ENCODE peak calls at places on chromosomes 7 and 10, in six cellular contexts. I, X, V, D, K and F are unnamed samples.

GRCh38 chr10:79266543-79267312 is 80.5 kb upstream of the PPIF start:
- DNase-seq in K (peak), V (no peak), D (no peak), I (peak), X (no peak), F (no peak)

GRCh38 chr7:7662527-7662926 is 22.0 kb downstream of the UMAD1 start:
- DNase-seq in I (no peak), V (no peak), X (peak), K (no peak), D (no peak), F (no peak)

GRCh38 chr7:64887756-64888508 is 15.1 kb upstream of the ZNF273 start:
- DNase-seq in X (peak), V (no peak), K (no peak), I (no peak), D (peak), F (peak)

GRCh38 chr10:16652154-16652553 is 130.5 kb upstream of the C1QL3 start:
- DNase-seq in X (no peak), D (no peak), V (no peak), I (peak), K (peak), F (no peak)

GRCh38 chr10:112701528-112702295 is 248.3 kb upstream of the TCF7L2 start:
- DNase-seq in X (no peak), D (no peak), K (no peak), I (no peak), V (no peak), F (no peak)

GRCh38 chr10:31929986-31930675 is 1.5 kb upstream of the ARHGAP12 start:
- DNase-seq in V (peak), I (peak), X (peak), K (no peak), D (no peak), F (no peak)

GRCh38 chr7:37546677-37547076 is 98.0 kb upstream of the ELMO1 start:
- DNase-seq in X (no peak), V (no peak), D (no peak), K (no peak), I (no peak), F (no peak)

GRCh38 chr7:98755138-98755898 is 114.5 kb downstream of the TMEM130 start:
- DNase-seq in D (no peak), X (peak), I (no peak), V (no peak), K (no peak), F (no peak)

GRCh38 chr10:17113889-17114288 is 15.7 kb downstream of the CUBN start:
- DNase-seq in D (no peak), X (no peak), I (peak), V (no peak), K (no peak), F (no peak)

GRCh38 chr10:125011926-125012705 is 70.2 kb downstream of the ZRANB1 start:
- DNase-seq in K (no peak), I (no peak), X (no peak), D (no peak), V (no peak), F (no peak)

GRCh38 chr7:111067251-111067650 is 23.7 kb upstream of the LRRN3 start:
- DNase-seq in V (no peak), I (no peak), D (no peak), X (no peak), K (no peak), F (no peak)

GRCh38 chr7:158649279-158649678 is 55.3 kb downstream of the NCAPG2 start:
- DNase-seq in X (no peak), V (no peak), K (peak), I (peak), D (no peak), F (no peak)

GRCh38 chr7:1516586-1517251 is 12.5 kb upstream of the INTS1 start:
- DNase-seq in K (no peak), D (no peak), X (no peak), I (no peak), V (no peak), F (no peak)

GRCh38 chr7:107966701-107967100 is 36.3 kb downstream of the LAMB1 start:
- DNase-seq in D (no peak), I (peak), V (no peak), K (no peak), X (peak), F (no peak)

GRCh38 chr7:159112136-159113011 is 32.3 kb downstream of the VIPR2 start:
- DNase-seq in I (no peak), X (no peak), K (no peak), D (no peak), V (no peak), F (no peak)

GRCh38 chr7:17564678-17565209 is 266.3 kb downstream of the AHR start:
- DNase-seq in I (peak), K (peak), X (no peak), V (no peak), D (no peak), F (no peak)

GRCh38 chr7:31957090-31957720 is 113.0 kb downstream of the PDE1C start:
- DNase-seq in K (no peak), D (no peak), I (peak), V (no peak), X (no peak), F (no peak)

GRCh38 chr10:93309062-93309461 is 173.1 kb downstream of the MYOF start:
- DNase-seq in K (no peak), I (peak), X (no peak), D (no peak), V (no peak), F (no peak)

GRCh38 chr10:42645103-42645502 is 6.7 kb upstream of the ZNF33B start:
- DNase-seq in X (no peak), V (no peak), D (no peak), I (peak), K (no peak), F (no peak)

GRCh38 chr7:46360811-46361210 is 439.7 kb upstream of the IGFBP3 start:
- DNase-seq in I (no peak), D (no peak), K (no peak), V (no peak), X (peak), F (no peak)

GRCh38 chr7:69773535-69774225 is 175.4 kb downstream of the AUTS2 start:
- DNase-seq in D (no peak), X (no peak), V (no peak), K (no peak), I (no peak), F (no peak)

GRCh38 chr10:3852147-3852904 is 67.3 kb upstream of the KLF6 start:
- DNase-seq in K (peak), V (no peak), D (peak), X (no peak), I (peak), F (no peak)

GRCh38 chr10:86312701-86313270 is 53.8 kb downstream of the GRID1 start:
- DNase-seq in K (no peak), V (no peak), X (peak), I (no peak), D (no peak), F (peak)

GRCh38 chr10:105239311-105240215 is 598.5 kb downstream of the SORCS3 start:
- DNase-seq in X (no peak), D (no peak), V (no peak), I (no peak), K (no peak), F (no peak)

GRCh38 chr10:74419491-74420466 is 268.8 kb downstream of the ADK start:
- DNase-seq in K (no peak), D (peak), I (peak), X (peak), V (peak), F (no peak)
- TF ChIP-seq CTCF in K (peak), D (peak), I (peak), X (no peak), V (peak), F (no peak)

GRCh38 chr10:119616879-119617580 is 20.3 kb upstream of the TIAL1 start:
- DNase-seq in V (peak), I (peak), X (no peak), K (no peak), D (peak), F (peak)
- TF ChIP-seq CTCF in V (peak), I (peak), X (no peak), K (peak), D (no peak), F (peak)

GRCh38 chr7:20030417-20030816 is 186.8 kb downstream of the MACC1 start:
- DNase-seq in I (no peak), D (no peak), K (no peak), V (peak), X (no peak), F (no peak)
- TF ChIP-seq CTCF in I (no peak), D (no peak), K (no peak), V (no peak), X (no peak), F (no peak)

DNA sequence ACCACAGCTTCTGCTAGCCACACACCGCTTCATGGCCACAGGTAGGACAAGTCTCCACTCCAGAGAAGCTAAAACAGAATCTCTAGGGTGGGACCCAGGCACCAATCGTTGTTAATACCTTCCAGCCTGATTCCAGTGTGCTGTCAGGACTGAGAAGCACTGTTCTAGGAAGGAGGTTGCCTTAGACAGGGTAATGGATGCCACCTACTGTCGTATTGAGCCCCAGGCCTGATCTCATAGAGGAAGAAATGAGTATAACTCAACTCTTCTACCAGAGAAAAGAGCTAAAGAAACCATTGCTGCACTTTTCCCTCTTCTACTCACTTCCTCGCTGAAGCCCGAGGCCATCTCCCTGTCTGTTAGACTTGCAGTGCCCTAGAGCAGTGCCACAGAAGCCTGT is 31.8 kb downstream of the CNNM1 start:
- DNase-seq in V (no peak), X (no peak), I (no peak), K (no peak), D (no peak), F (no peak)
- TF ChIP-seq CTCF in V (no peak), X (no peak), I (no peak), K (no peak), D (no peak), F (no peak)